ENCODE peak calls at places on chromosome 20, in five cellular contexts. S is CD8-positive, alpha-beta memory T cell; V is body of pancreas; J is HCT116; U is Peyer's patch. D is an unnamed sample. For H3K27me3 and H3K36me3, the result is how much of the 10 kb centered on the place peaks cover.

GRCh38 chr20:40683221-40683893 is 5.7 kb downstream of the MAFB start:
- DNase-seq in S (no peak), V (no peak), J (no peak), U (no peak), D (no peak)

GRCh38 chr20:59977086-59977485 is 18.9 kb downstream of the CDH26 start:
- DNase-seq in S (no peak), V (no peak), J (no peak), U (no peak), D (no peak)

GRCh38 chr20:32823737-32824588 is 4.2 kb downstream of the MAPRE1 start:
- DNase-seq in S (no peak), V (no peak), J (no peak), U (no peak), D (no peak)

GRCh38 chr20:24402234-24402633 is 67.2 kb upstream of the SYNDIG1 start:
- DNase-seq in S (no peak), V (no peak), J (no peak), U (no peak), D (no peak)

GRCh38 chr20:18090044-18090443 is 32.3 kb upstream of the OVOL2 start:
- DNase-seq in S (no peak), V (no peak), J (no peak), U (no peak), D (no peak)

GRCh38 chr20:54633903-54634302 is 158.5 kb downstream of the DOK5 start:
- DNase-seq in S (no peak), V (no peak), J (no peak), U (no peak), D (no peak)

GRCh38 chr20:55174635-55175034 is 699.2 kb downstream of the DOK5 start:
- DNase-seq in S (no peak), V (no peak), J (no peak), U (no peak), D (no peak)

GRCh38 chr20:17680128-17680835 is 1.8 kb downstream of the RRBP1 start:
- DNase-seq in S (peak), V (peak), J (no peak), U (no peak), D (no peak)

GRCh38 chr20:46218656-46219055 is 89.6 kb downstream of the CDH22 start:
- DNase-seq in S (no peak), V (no peak), J (no peak), U (no peak), D (no peak)

GRCh38 chr20:20894753-20895152 is 182.3 kb upstream of the RALGAPA2 start:
- DNase-seq in S (no peak), V (no peak), J (no peak), U (no peak), D (no peak)

GRCh38 chr20:31543966-31544598 is 29.8 kb downstream of the HM13 start:
- DNase-seq in S (no peak), V (no peak), J (no peak), U (no peak), D (no peak)

GRCh38 chr20:57670288-57671071 is 39.3 kb downstream of the PMEPA1 start:
- DNase-seq in S (no peak), V (peak), J (no peak), U (no peak), D (no peak)

GRCh38 chr20:60105404-60105803 is 147.2 kb downstream of the CDH26 start:
- DNase-seq in S (no peak), V (no peak), J (no peak), U (no peak), D (no peak)

GRCh38 chr20:64080013-64080812 is at the start of gene OPRL1:
- DNase-seq in S (peak), V (no peak), J (no peak), U (peak), D (peak)

GRCh38 chr20:32538526-32538918 is 46.6 kb downstream of the NOL4L start:
- DNase-seq in S (peak), V (no peak), J (no peak), U (no peak), D (peak)

GRCh38 chr20:48102076-48102787 is 317.0 kb upstream of the SULF2 start:
- DNase-seq in S (no peak), V (no peak), J (no peak), U (no peak), D (no peak)

GRCh38 chr20:63696628-63697356 is at the start of gene TNFRSF6B:
- DNase-seq in S (no peak), V (peak), J (no peak), U (no peak), D (peak)

GRCh38 chr20:41072099-41072798 is 43.6 kb downstream of the TOP1 start:
- DNase-seq in S (no peak), V (peak), J (no peak), U (no peak), D (no peak)

GRCh38 chr20:32832664-32833063 is 12.9 kb downstream of the MAPRE1 start:
- DNase-seq in S (peak), V (no peak), J (no peak), U (no peak), D (peak)

GRCh38 chr20:33211817-33212424 is 5.2 kb upstream of the BPIFA3 start:
- DNase-seq in S (no peak), V (peak), J (peak), U (no peak), D (no peak)

GRCh38 chr20:7152071-7152470 is 384.6 kb downstream of the BMP2 start:
- DNase-seq in S (no peak), V (no peak), J (no peak), U (no peak), D (no peak)

GRCh38 chr20:39893013-39893685 is 795.9 kb downstream of the MAFB start:
- DNase-seq in S (no peak), V (no peak), J (no peak), U (no peak), D (no peak)

GRCh38 chr20:18001131-18001921 is 32.5 kb downstream of the MGME1 start:
- DNase-seq in S (no peak), V (peak), J (no peak), U (no peak), D (no peak)

GRCh38 chr20:2688041-2688591 is 4.5 kb upstream of the EBF4 start:
- DNase-seq in S (peak), V (peak), J (peak), U (peak), D (peak)

GRCh38 chr20:32798046-32798985 is 21.4 kb upstream of the MAPRE1 start:
- DNase-seq in S (no peak), V (no peak), J (no peak), U (no peak), D (no peak)

GRCh38 chr20:835220-836045 is 1.9 kb downstream of the FAM110A start:
- DNase-seq in S (no peak), V (peak), J (no peak), U (no peak), D (no peak)

GRCh38 chr20:46898433-46898832 is 3.8 kb downstream of the EYA2 start:
- DNase-seq in S (no peak), V (no peak), J (no peak), U (no peak), D (no peak)

GRCh38 chr20:56932575-56933330 is 303.6 kb downstream of the TFAP2C start:
- DNase-seq in S (no peak), V (no peak), J (no peak), U (no peak), D (no peak)

GRCh38 chr20:2771631-2772080 is 28.8 kb downstream of the CPXM1 start:
- DNase-seq in S (no peak), V (no peak), J (no peak), U (no peak), D (no peak)

GRCh38 chr20:13022401-13023170 is 13.8 kb downstream of the SPTLC3 start:
- DNase-seq in S (no peak), V (no peak), J (no peak), U (no peak), D (no peak)

GRCh38 chr20:57695940-57696339 is 13.9 kb downstream of the PMEPA1 start:
- DNase-seq in S (no peak), V (no peak), J (no peak), U (no peak), D (no peak)

GRCh38 chr20:37165031-37165430 is 14.1 kb upstream of the RPN2 start:
- DNase-seq in S (no peak), V (no peak), J (no peak), U (no peak), D (no peak)

GRCh38 chr20:3543901-3544507 is 73.2 kb downstream of the ATRN start:
- DNase-seq in S (no peak), V (no peak), J (no peak), U (no peak), D (no peak)

GRCh38 chr20:32984196-32984595 is 20.0 kb downstream of the SUN5 start:
- DNase-seq in S (no peak), V (no peak), J (no peak), U (no peak), D (no peak)

GRCh38 chr20:60294627-60295026 is 336.4 kb downstream of the CDH26 start:
- DNase-seq in S (no peak), V (no peak), J (no peak), U (no peak), D (no peak)

GRCh38 chr20:23244207-23244915 is 106.2 kb upstream of the NXT1 start:
- DNase-seq in S (no peak), V (no peak), J (no peak), U (no peak), D (no peak)

GRCh38 chr20:12936020-12936419 is 72.8 kb upstream of the SPTLC3 start:
- DNase-seq in S (no peak), V (peak), J (no peak), U (no peak), D (no peak)

GRCh38 chr20:60857708-60858107 is 394.4 kb upstream of the CDH4 start:
- DNase-seq in S (no peak), V (no peak), J (no peak), U (no peak), D (no peak)

GRCh38 chr20:61907081-61907891 is 158.4 kb downstream of the TAF4 start:
- DNase-seq in S (no peak), V (no peak), J (no peak), U (no peak), D (no peak)

GRCh38 chr20:61903575-61904340 is 161.9 kb downstream of the TAF4 start:
- DNase-seq in S (no peak), V (no peak), J (no peak), U (no peak), D (no peak)

GRCh38 chr20:61904456-61904855 is 161.2 kb downstream of the TAF4 start:
- DNase-seq in S (no peak), V (no peak), J (no peak), U (no peak), D (no peak)

GRCh38 chr20:61908057-61909026 is 157.3 kb downstream of the TAF4 start:
- DNase-seq in S (no peak), V (no peak), J (no peak), U (no peak), D (no peak)

DNA sequence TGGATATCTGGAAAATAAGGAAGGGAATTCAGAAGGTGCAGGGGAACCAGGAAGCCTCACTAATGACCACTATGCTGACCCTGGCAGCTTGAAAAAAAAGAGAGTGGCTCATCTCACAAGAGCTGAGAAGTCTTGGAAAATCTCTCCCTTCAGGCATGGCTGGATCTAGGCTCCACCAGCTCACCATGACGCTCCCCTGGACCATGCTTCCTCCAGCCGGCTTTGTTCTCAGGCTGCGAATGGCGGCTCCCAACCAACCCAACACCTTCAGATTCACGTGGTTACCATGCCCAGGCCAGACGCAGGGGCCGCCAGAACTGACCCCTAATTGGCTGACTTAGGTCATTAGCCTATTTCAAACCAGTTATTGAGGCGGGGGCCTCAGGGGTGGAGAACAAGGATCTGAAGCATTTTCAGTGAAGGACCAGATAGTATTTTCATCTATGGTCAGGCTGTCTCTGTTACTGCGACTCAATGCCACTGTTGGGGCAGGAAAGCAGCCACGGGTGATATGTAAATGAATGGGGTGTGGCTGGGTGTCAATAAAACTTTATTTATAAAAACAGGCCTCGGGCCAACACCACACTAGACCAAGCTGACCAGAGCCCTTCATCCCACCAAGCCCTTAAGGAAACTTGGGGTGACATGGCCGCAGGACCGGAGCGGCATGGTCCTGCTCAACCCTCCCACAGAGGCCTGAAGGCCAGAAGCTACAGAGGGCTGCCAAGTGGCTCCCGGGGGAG is 159.7 kb downstream of the TAF4 start:
- DNase-seq in S (no peak), V (no peak), J (no peak), U (no peak), D (no peak)
- H3K27me3 ChIP-seq in S (under half), V (under half), J (under half), U (under half), D (under half)

GRCh38 chr20:10982692-10983091 is 308.9 kb upstream of the JAG1 start:
- DNase-seq in S (no peak), V (peak), J (no peak), U (no peak), D (no peak)

GRCh38 chr20:10978019-10978702 is 304.4 kb upstream of the JAG1 start:
- DNase-seq in S (no peak), V (no peak), J (no peak), U (no peak), D (no peak)

GRCh38 chr20:10984294-10984693 is 310.5 kb upstream of the JAG1 start:
- DNase-seq in S (no peak), V (no peak), J (no peak), U (no peak), D (no peak)

GRCh38 chr20:10978713-10979112 is 304.9 kb upstream of the JAG1 start:
- DNase-seq in S (no peak), V (no peak), J (no peak), U (no peak), D (no peak)
- H3K27ac ChIP-seq in S (no peak), V (no peak), J (no peak), U (no peak), D (no peak)

DNA sequence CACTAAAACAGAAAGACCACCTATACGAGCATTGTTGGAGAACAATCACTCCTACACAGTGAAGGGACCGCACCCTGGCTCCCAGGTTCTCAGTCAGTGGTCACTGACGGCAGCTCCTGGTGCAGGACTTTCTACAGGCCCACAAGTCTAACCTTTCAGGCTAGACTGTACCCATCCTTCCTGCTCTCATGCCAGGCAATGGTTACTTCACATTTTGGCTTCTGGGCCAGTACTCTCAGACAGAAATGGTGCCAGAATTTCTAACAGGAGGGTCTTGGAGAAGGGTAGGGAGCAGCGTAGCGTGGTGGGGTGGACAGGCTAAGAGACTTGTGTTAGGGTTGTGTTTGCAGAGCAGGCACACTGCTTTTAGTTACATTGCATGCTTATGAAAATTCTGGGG is 12.1 kb downstream of the TOMM34 start:
- DNase-seq in S (no peak), V (no peak), J (no peak), U (no peak), D (no peak)
- H3K36me3 ChIP-seq in S (half or more), V (under half), J (half or more), U (under half), D (half or more)

DNA sequence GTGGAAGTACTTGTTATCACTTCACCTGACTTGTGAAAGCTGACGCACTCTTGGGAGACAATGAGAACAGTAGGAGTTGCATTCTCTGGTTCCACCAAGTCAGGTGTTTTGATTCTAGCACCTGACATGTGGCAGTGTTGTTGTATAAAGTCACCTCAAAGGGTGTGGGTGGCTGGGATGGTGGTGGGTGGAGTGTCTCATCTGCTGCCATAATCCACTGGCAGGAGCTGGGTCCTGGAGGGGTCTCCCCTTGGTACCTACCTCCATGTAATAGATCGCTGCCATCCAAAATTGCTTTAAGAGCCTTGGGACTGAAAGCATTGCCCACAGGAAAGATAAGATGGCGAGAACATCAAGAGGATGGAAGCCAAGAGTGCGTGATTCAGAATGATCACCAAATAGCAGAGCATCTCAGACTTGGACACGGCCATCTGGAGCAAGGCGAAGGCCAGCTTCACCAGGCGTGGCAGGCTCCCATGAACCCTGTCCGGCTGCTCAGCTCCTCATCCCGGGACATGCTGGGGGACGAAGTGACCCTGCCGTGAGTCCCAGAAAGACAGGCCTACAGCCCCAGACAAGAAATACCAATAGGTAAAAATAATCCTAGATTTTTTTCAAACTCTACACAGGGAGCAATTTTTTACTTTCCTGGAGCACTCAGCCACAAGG is 56.6 kb downstream of the NPEPL1 start:
- DNase-seq in S (no peak), V (no peak), J (no peak), U (no peak), D (no peak)
- H3K27me3 ChIP-seq in S (under half), V (under half), J (under half), U (under half), D (under half)

DNA sequence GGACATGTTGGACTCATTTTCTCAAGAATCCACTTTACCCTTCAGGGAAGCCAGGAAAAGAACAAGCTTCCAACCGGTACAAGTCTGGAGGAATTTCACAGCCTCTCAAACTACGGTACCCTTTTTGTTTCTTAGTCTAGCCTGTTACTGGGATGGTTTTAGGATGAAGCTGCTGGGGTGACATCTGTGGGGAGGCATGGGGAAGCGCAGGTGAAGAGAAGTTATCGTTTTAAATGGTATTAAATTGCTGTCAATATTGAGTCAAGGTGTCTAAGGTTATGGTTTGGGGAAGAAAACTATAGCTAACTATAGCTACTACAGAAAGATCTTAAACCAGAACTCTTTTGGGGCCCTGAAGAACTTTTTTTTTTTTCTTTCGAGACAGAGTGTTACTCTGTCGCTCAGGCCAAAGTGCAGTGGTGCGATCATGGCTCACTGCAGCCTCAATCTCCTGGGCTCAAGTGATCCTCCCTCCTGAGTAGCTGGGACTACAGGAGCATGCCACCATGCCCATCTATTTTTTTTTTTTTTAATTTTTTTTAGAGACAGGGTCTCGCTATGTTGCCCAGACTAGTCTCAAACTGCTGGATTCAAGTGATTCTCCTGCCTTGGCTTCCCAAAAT is 128.7 kb downstream of the RIN2 start:
- DNase-seq in S (no peak), V (no peak), J (no peak), U (no peak), D (no peak)
- H3K27ac ChIP-seq in S (no peak), V (peak), J (no peak), U (peak), D (no peak)

DNA sequence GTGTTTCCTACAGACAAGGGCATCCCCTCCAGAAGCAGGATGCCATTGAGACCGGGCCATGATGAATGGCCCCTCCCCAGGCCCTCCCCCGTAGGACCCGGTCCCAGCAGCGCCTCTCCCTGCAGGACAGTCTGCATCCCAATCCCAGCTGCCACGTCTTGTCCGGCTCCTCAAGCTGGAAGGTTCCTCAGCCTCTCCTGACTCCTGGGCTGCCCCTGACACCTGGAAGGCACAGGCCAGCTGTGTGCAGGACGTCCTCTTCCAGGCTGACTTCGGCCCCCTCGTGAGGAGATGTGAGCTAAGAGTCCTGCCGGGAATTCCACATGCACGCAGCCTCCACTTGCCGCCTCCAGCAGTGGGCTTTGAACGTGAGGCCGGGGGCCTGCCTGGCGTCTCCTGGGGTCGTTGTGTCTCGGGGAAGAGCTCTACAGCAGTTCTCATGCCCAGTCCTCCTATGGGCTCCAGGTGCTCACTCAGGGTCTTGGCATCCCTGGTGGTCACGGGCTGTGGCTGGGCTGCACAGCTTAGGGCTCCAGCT is 64.4 kb downstream of the TAF4 start:
- DNase-seq in S (no peak), V (no peak), J (no peak), U (no peak), D (no peak)
- H3K36me3 ChIP-seq in S (under half), V (under half), J (under half), U (under half), D (under half)

GRCh38 chr20:38731738-38732113 is 7.4 kb downstream of the SLC32A1 start:
- DNase-seq in S (peak), V (no peak), J (no peak), U (no peak), D (no peak)
- H3K27me3 ChIP-seq in S (half or more), V (under half), J (under half), U (half or more), D (half or more)

GRCh38 chr20:49620364-49621240 is 52.7 kb upstream of the PTGIS start:
- DNase-seq in S (peak), V (no peak), J (no peak), U (peak), D (no peak)
- H3K27ac ChIP-seq in S (no peak), V (no peak), J (no peak), U (no peak), D (no peak)